ENCODE peak calls at places on chromosomes 6 and 20, in six cellular contexts. D, V, S, C, I and X are unnamed samples.

GRCh38 chr20:59028812-59029211 is 3.3 kb downstream of the ATP5F1E start:
- DNase-seq in D (no peak), V (no peak), S (no peak), C (no peak), I (no peak), X (no peak)

GRCh38 chr20:42686057-42686456 is 503.6 kb downstream of the PTPRT start:
- DNase-seq in D (no peak), V (peak; percentile 37), S (no peak), C (no peak), I (no peak), X (no peak)

GRCh38 chr20:4573564-4574355 is 147.9 kb upstream of the PRND start:
- DNase-seq in D (peak; percentile 94), V (no peak), S (peak; percentile 17), C (no peak), I (peak; percentile 99), X (no peak)

GRCh38 chr6:106145741-106146227 is 59.6 kb downstream of the PRDM1 start:
- DNase-seq in D (no peak), V (no peak), S (no peak), C (no peak), I (peak; percentile 61), X (no peak)

GRCh38 chr20:44701889-44702288 is 13.3 kb upstream of the CCN5 start:
- DNase-seq in D (no peak), V (no peak), S (no peak), C (no peak), I (no peak), X (no peak)

GRCh38 chr6:15001511-15001910 is 244.4 kb upstream of the JARID2 start:
- DNase-seq in D (no peak), V (no peak), S (no peak), C (no peak), I (no peak), X (no peak)

GRCh38 chr6:5537967-5538366 is 276.7 kb downstream of the FARS2 start:
- DNase-seq in D (no peak), V (no peak), S (no peak), C (no peak), I (peak; percentile 53), X (no peak)

GRCh38 chr20:35772563-35773058 is 796 bp downstream of the PHF20 start:
- DNase-seq in D (no peak), V (no peak), S (no peak), C (no peak), I (no peak), X (no peak)

GRCh38 chr20:62208805-62209755 is 11.0 kb downstream of the HRH3 start:
- DNase-seq in D (peak; percentile 54), V (no peak), S (peak; percentile 54), C (no peak), I (no peak), X (no peak)

GRCh38 chr20:33460711-33461110 is 17.1 kb upstream of the SNTA1 start:
- DNase-seq in D (no peak), V (peak; percentile 79), S (no peak), C (peak; percentile 60), I (no peak), X (no peak)

GRCh38 chr20:53655909-53656652 is 62.4 kb upstream of the ZNF217 start:
- DNase-seq in D (no peak), V (no peak), S (no peak), C (no peak), I (peak; percentile 52), X (no peak)

GRCh38 chr6:84652356-84653026 is 111.9 kb downstream of the TBX18 start:
- DNase-seq in D (peak; percentile 2), V (no peak), S (peak; percentile 23), C (no peak), I (peak; percentile 92), X (no peak)

GRCh38 chr20:36213362-36213761 is 22.9 kb upstream of the AAR2 start:
- DNase-seq in D (no peak), V (no peak), S (no peak), C (no peak), I (no peak), X (no peak)

GRCh38 chr20:61454053-61454452 is 202.0 kb downstream of the CDH4 start:
- DNase-seq in D (no peak), V (no peak), S (no peak), C (no peak), I (no peak), X (no peak)

GRCh38 chr6:164532546-164533362 is 776.7 kb downstream of the C6orf118 start:
- DNase-seq in D (no peak), V (peak; percentile 68), S (no peak), C (no peak), I (no peak), X (no peak)

GRCh38 chr20:5135363-5136012 is 8.7 kb downstream of the CDS2 start:
- DNase-seq in D (no peak), V (no peak), S (no peak), C (no peak), I (no peak), X (no peak)

GRCh38 chr6:128719786-128720185 is 163.2 kb upstream of the LAMA2 start:
- DNase-seq in D (no peak), V (no peak), S (no peak), C (no peak), I (no peak), X (no peak)

GRCh38 chr6:95087394-95088097 is 489.8 kb upstream of the MANEA start:
- DNase-seq in D (no peak), V (no peak), S (peak; percentile 19), C (no peak), I (peak; percentile 84), X (no peak)

GRCh38 chr6:37877373-37878149 is 58.0 kb downstream of the ZFAND3 start:
- DNase-seq in D (no peak), V (no peak), S (no peak), C (no peak), I (no peak), X (no peak)

GRCh38 chr6:39887692-39888450 is 46.4 kb downstream of the MOCS1 start:
- DNase-seq in D (no peak), V (no peak), S (no peak), C (peak; percentile 34), I (peak; percentile 94), X (no peak)

GRCh38 chr20:50648651-50649050 is 42.7 kb downstream of the RIPOR3 start:
- DNase-seq in D (no peak), V (no peak), S (no peak), C (no peak), I (no peak), X (no peak)

GRCh38 chr6:106599440-106599839 is 29.9 kb downstream of the RTN4IP1 start:
- DNase-seq in D (no peak), V (no peak), S (no peak), C (no peak), I (no peak), X (no peak)

GRCh38 chr20:11059659-11060058 is 385.9 kb upstream of the JAG1 start:
- DNase-seq in D (no peak), V (no peak), S (no peak), C (no peak), I (no peak), X (no peak)

GRCh38 chr6:81890846-81891245 is 138.4 kb upstream of the TENT5A start:
- DNase-seq in D (no peak), V (no peak), S (no peak), C (no peak), I (peak; percentile 97), X (no peak)

GRCh38 chr20:48058611-48059559 is 273.6 kb upstream of the SULF2 start:
- DNase-seq in D (no peak), V (no peak), S (no peak), C (no peak), I (no peak), X (no peak)

GRCh38 chr6:17179246-17180073 is 77.6 kb downstream of the STMND1 start:
- DNase-seq in D (no peak), V (no peak), S (no peak), C (no peak), I (peak; percentile 52), X (no peak)

GRCh38 chr6:122717350-122717749 is 62.2 kb upstream of the FABP7 start:
- DNase-seq in D (no peak), V (no peak), S (no peak), C (no peak), I (peak; percentile 84), X (no peak)

GRCh38 chr20:17226410-17227198 is at the start of gene PCSK2:
- DNase-seq in D (peak; percentile 11), V (no peak), S (no peak), C (no peak), I (peak; percentile 34), X (peak; percentile 67)

GRCh38 chr6:111809264-111809663 is 64.0 kb downstream of the FYN start:
- DNase-seq in D (no peak), V (no peak), S (no peak), C (no peak), I (peak; percentile 32), X (no peak)

GRCh38 chr6:18543061-18543460 is 155.9 kb downstream of the RNF144B start:
- DNase-seq in D (no peak), V (no peak), S (no peak), C (no peak), I (no peak), X (no peak)

GRCh38 chr6:56816393-56816792 is 138.5 kb upstream of the BEND6 start:
- DNase-seq in D (no peak), V (no peak), S (no peak), C (no peak), I (no peak), X (no peak)

DNA sequence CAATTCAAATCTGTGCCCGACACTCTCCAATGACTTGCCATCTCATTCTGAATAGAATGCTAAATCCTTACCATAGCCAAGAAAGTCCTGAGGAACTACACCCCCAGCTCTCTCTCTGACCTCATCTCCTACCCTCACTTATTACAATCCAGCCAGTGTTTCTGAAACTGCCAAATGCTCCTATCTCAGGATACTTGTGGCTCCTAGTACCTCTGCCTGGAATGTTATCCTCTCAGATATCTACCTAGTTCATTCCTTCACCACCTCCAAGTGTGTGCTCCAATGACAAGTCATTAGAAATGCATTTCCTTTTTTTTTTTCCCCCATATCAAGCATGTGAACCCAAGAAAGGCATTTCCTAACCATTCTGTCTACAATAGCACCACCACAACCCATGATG is 24.4 kb downstream of the ZNF184 start:
- DNase-seq in D (no peak), V (no peak), S (no peak), C (no peak), I (no peak), X (no peak)
- H3K9me3 ChIP-seq in D (peaks cover 72% of the 10 kb centered on the region), V (peaks cover 49% of the 10 kb centered on the region), S (peaks cover 48% of the 10 kb centered on the region), C (peaks cover 33% of the 10 kb centered on the region), I (peaks cover 55% of the 10 kb centered on the region), X (peaks cover 14% of the 10 kb centered on the region)

GRCh38 chr20:49319204-49319809 is 41.5 kb upstream of the ZNFX1 start:
- DNase-seq in D (no peak), V (no peak), S (no peak), C (no peak), I (no peak), X (no peak)
- H3K4me3 ChIP-seq in D (peak overlapping the region; percentile 44), V (no peak overlapping the region), S (no peak overlapping the region), C (no peak overlapping the region), I (no peak overlapping the region), X (no peak overlapping the region)

GRCh38 chr20:63908008-63908682 is 13.2 kb downstream of the DNAJC5 start:
- DNase-seq in D (no peak), V (no peak), S (no peak), C (peak; percentile 80), I (no peak), X (no peak)
- H3K4me1 ChIP-seq in D (peaks cover 5% of the 10 kb centered on the region), V (no peaks in the 10 kb centered on the region), S (no peaks in the 10 kb centered on the region), C (peaks cover 23% of the 10 kb centered on the region), I (peaks cover 11% of the 10 kb centered on the region), X (no peaks in the 10 kb centered on the region)

DNA sequence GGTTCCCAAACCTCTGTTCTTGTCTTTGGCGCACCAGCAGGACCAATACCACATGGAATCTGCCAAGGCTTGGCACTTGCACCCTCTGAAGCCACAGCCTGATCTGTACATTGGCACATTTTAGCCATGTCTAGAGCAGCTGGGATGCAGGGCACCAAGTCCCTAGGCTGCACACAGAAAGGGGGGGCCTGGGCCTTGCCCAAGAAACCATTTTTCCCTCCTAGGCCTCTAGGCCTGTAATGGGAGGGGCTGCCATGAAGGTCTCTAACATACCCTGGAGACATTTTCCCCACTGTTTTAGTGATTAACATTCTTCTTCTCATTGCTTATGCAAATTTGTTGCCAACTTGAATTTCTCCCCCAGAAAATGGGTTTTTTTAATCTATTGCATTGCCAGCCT is 5.4 kb upstream of the FAM120B start:
- DNase-seq in D (no peak), V (no peak), S (no peak), C (no peak), I (no peak), X (no peak)
- H3K9me3 ChIP-seq in D (peaks cover 3% of the 10 kb centered on the region), V (no peaks in the 10 kb centered on the region), S (no peaks in the 10 kb centered on the region), C (no peaks in the 10 kb centered on the region), I (no peaks in the 10 kb centered on the region), X (no peaks in the 10 kb centered on the region)